ENCODE peak calls at places on chromosomes 3 and 15, in nine cellular contexts. One of them, this sample, is unnamed.
A peak's percentile ranks its signal among the peaks of the same experiment; 100 is the strongest.

GRCh38 chr3:25661694-25662455 is 2.8 kb downstream of the TOP2B start:
- DNase-seq in GM06990: no peak
- DNase-seq in Calu3: no peak
- DNase-seq in cardiac muscle cell: peak; percentile 25
- DNase-seq in stimulated activated CD8-positive, alpha-beta memory T cell treated with anti-CD3 and anti-CD28 coated beads, Interleukin-7, amount 100 ng/mL, for 4 hours: no peak
- DNase-seq in stimulated activated CD4-positive, alpha-beta T cell treated with anti-CD3 and anti-CD28 coated beads, Interleukin-1b, Interleukin-23, amount 100 ng/mL, for 24 hours: no peak
- DNase-seq in hepatocyte: no peak
- DNase-seq in A172: no peak
- DNase-seq in MV-4-11: no peak
- DNase-seq in this sample: no peak

GRCh38 chr15:76391847-76392246 is 55.3 kb downstream of the ISL2 start:
- DNase-seq in hepatocyte: no peak
- DNase-seq in A172: no peak
- DNase-seq in Calu3: no peak
- DNase-seq in stimulated activated CD8-positive, alpha-beta memory T cell treated with anti-CD3 and anti-CD28 coated beads, Interleukin-7, amount 100 ng/mL, for 4 hours: no peak
- DNase-seq in cardiac muscle cell: no peak
- DNase-seq in stimulated activated CD4-positive, alpha-beta T cell treated with anti-CD3 and anti-CD28 coated beads, Interleukin-1b, Interleukin-23, amount 100 ng/mL, for 24 hours: no peak
- DNase-seq in GM06990: no peak
- DNase-seq in MV-4-11: no peak
- DNase-seq in this sample: no peak

GRCh38 chr15:41474436-41474835 is 19.2 kb upstream of the ITPKA start:
- DNase-seq in hepatocyte: no peak
- DNase-seq in GM06990: no peak
- DNase-seq in stimulated activated CD4-positive, alpha-beta T cell treated with anti-CD3 and anti-CD28 coated beads, Interleukin-1b, Interleukin-23, amount 100 ng/mL, for 24 hours: no peak
- DNase-seq in MV-4-11: no peak
- DNase-seq in A172: no peak
- DNase-seq in cardiac muscle cell: no peak
- DNase-seq in Calu3: no peak
- DNase-seq in stimulated activated CD8-positive, alpha-beta memory T cell treated with anti-CD3 and anti-CD28 coated beads, Interleukin-7, amount 100 ng/mL, for 4 hours: no peak
- DNase-seq in this sample: no peak

GRCh38 chr3:105746226-105746996 is 122.4 kb downstream of the CBLB start:
- DNase-seq in A172: no peak
- DNase-seq in stimulated activated CD8-positive, alpha-beta memory T cell treated with anti-CD3 and anti-CD28 coated beads, Interleukin-7, amount 100 ng/mL, for 4 hours: no peak
- DNase-seq in cardiac muscle cell: no peak
- DNase-seq in stimulated activated CD4-positive, alpha-beta T cell treated with anti-CD3 and anti-CD28 coated beads, Interleukin-1b, Interleukin-23, amount 100 ng/mL, for 24 hours: no peak
- DNase-seq in GM06990: no peak
- DNase-seq in hepatocyte: peak; percentile 10
- DNase-seq in MV-4-11: peak; percentile 9
- DNase-seq in Calu3: peak; percentile 7
- DNase-seq in this sample: no peak

GRCh38 chr3:115401298-115401697 is 222.0 kb upstream of the GAP43 start:
- DNase-seq in stimulated activated CD4-positive, alpha-beta T cell treated with anti-CD3 and anti-CD28 coated beads, Interleukin-1b, Interleukin-23, amount 100 ng/mL, for 24 hours: no peak
- DNase-seq in stimulated activated CD8-positive, alpha-beta memory T cell treated with anti-CD3 and anti-CD28 coated beads, Interleukin-7, amount 100 ng/mL, for 4 hours: no peak
- DNase-seq in MV-4-11: no peak
- DNase-seq in hepatocyte: peak; percentile 23
- DNase-seq in A172: peak; percentile 16
- DNase-seq in Calu3: no peak
- DNase-seq in GM06990: no peak
- DNase-seq in cardiac muscle cell: no peak
- DNase-seq in this sample: no peak

GRCh38 chr3:183692436-183692835 is 5.2 kb upstream of the YEATS2 start:
- DNase-seq in stimulated activated CD8-positive, alpha-beta memory T cell treated with anti-CD3 and anti-CD28 coated beads, Interleukin-7, amount 100 ng/mL, for 4 hours: no peak
- DNase-seq in cardiac muscle cell: no peak
- DNase-seq in GM06990: no peak
- DNase-seq in Calu3: no peak
- DNase-seq in A172: no peak
- DNase-seq in stimulated activated CD4-positive, alpha-beta T cell treated with anti-CD3 and anti-CD28 coated beads, Interleukin-1b, Interleukin-23, amount 100 ng/mL, for 24 hours: no peak
- DNase-seq in hepatocyte: peak; percentile 6
- DNase-seq in MV-4-11: no peak
- DNase-seq in this sample: no peak

GRCh38 chr15:29071193-29071906 is 185.6 kb downstream of the APBA2 start:
- DNase-seq in Calu3: no peak
- DNase-seq in GM06990: no peak
- DNase-seq in MV-4-11: no peak
- DNase-seq in A172: no peak
- DNase-seq in hepatocyte: no peak
- DNase-seq in stimulated activated CD4-positive, alpha-beta T cell treated with anti-CD3 and anti-CD28 coated beads, Interleukin-1b, Interleukin-23, amount 100 ng/mL, for 24 hours: no peak
- DNase-seq in stimulated activated CD8-positive, alpha-beta memory T cell treated with anti-CD3 and anti-CD28 coated beads, Interleukin-7, amount 100 ng/mL, for 4 hours: no peak
- DNase-seq in cardiac muscle cell: no peak
- DNase-seq in this sample: no peak

GRCh38 chr3:176905331-176905730 is 292.0 kb downstream of the TBL1XR1 start:
- DNase-seq in GM06990: no peak
- DNase-seq in Calu3: no peak
- DNase-seq in stimulated activated CD8-positive, alpha-beta memory T cell treated with anti-CD3 and anti-CD28 coated beads, Interleukin-7, amount 100 ng/mL, for 4 hours: no peak
- DNase-seq in cardiac muscle cell: no peak
- DNase-seq in hepatocyte: no peak
- DNase-seq in A172: no peak
- DNase-seq in MV-4-11: no peak
- DNase-seq in stimulated activated CD4-positive, alpha-beta T cell treated with anti-CD3 and anti-CD28 coated beads, Interleukin-1b, Interleukin-23, amount 100 ng/mL, for 24 hours: no peak
- DNase-seq in this sample: no peak

GRCh38 chr3:14780927-14781507 is 37.7 kb upstream of the FGD5 start:
- DNase-seq in stimulated activated CD8-positive, alpha-beta memory T cell treated with anti-CD3 and anti-CD28 coated beads, Interleukin-7, amount 100 ng/mL, for 4 hours: no peak
- DNase-seq in Calu3: peak; percentile 77
- DNase-seq in A172: peak; percentile 54
- DNase-seq in hepatocyte: peak; percentile 82
- DNase-seq in MV-4-11: peak; percentile 40
- DNase-seq in GM06990: peak; percentile 36
- DNase-seq in cardiac muscle cell: peak; percentile 82
- DNase-seq in stimulated activated CD4-positive, alpha-beta T cell treated with anti-CD3 and anti-CD28 coated beads, Interleukin-1b, Interleukin-23, amount 100 ng/mL, for 24 hours: peak; percentile 7
- DNase-seq in this sample: no peak

GRCh38 chr15:69853572-69853971 is 244.1 kb downstream of the TLE3 start:
- DNase-seq in MV-4-11: no peak
- DNase-seq in A172: peak; percentile 78
- DNase-seq in GM06990: no peak
- DNase-seq in stimulated activated CD8-positive, alpha-beta memory T cell treated with anti-CD3 and anti-CD28 coated beads, Interleukin-7, amount 100 ng/mL, for 4 hours: no peak
- DNase-seq in hepatocyte: peak; percentile 81
- DNase-seq in cardiac muscle cell: peak; percentile 24
- DNase-seq in stimulated activated CD4-positive, alpha-beta T cell treated with anti-CD3 and anti-CD28 coated beads, Interleukin-1b, Interleukin-23, amount 100 ng/mL, for 24 hours: no peak
- DNase-seq in Calu3: peak; percentile 63
- DNase-seq in this sample: no peak

GRCh38 chr15:85289677-85290365 is 90.6 kb upstream of the AKAP13 start:
- DNase-seq in stimulated activated CD8-positive, alpha-beta memory T cell treated with anti-CD3 and anti-CD28 coated beads, Interleukin-7, amount 100 ng/mL, for 4 hours: no peak
- DNase-seq in Calu3: peak; percentile 59
- DNase-seq in stimulated activated CD4-positive, alpha-beta T cell treated with anti-CD3 and anti-CD28 coated beads, Interleukin-1b, Interleukin-23, amount 100 ng/mL, for 24 hours: no peak
- DNase-seq in cardiac muscle cell: peak; percentile 59
- DNase-seq in GM06990: no peak
- DNase-seq in A172: peak; percentile 68
- DNase-seq in hepatocyte: peak; percentile 24
- DNase-seq in MV-4-11: no peak
- DNase-seq in this sample: no peak

GRCh38 chr3:65190111-65190510 is 502.3 kb upstream of the ADAMTS9 start:
- DNase-seq in MV-4-11: no peak
- DNase-seq in Calu3: no peak
- DNase-seq in cardiac muscle cell: no peak
- DNase-seq in stimulated activated CD4-positive, alpha-beta T cell treated with anti-CD3 and anti-CD28 coated beads, Interleukin-1b, Interleukin-23, amount 100 ng/mL, for 24 hours: no peak
- DNase-seq in stimulated activated CD8-positive, alpha-beta memory T cell treated with anti-CD3 and anti-CD28 coated beads, Interleukin-7, amount 100 ng/mL, for 4 hours: no peak
- DNase-seq in hepatocyte: no peak
- DNase-seq in GM06990: no peak
- DNase-seq in A172: no peak
- DNase-seq in this sample: no peak

GRCh38 chr3:67863869-67864268 is 209.5 kb upstream of the SUCLG2 start:
- DNase-seq in cardiac muscle cell: peak; percentile 14
- DNase-seq in GM06990: no peak
- DNase-seq in A172: peak; percentile 34
- DNase-seq in hepatocyte: peak; percentile 30
- DNase-seq in MV-4-11: no peak
- DNase-seq in stimulated activated CD4-positive, alpha-beta T cell treated with anti-CD3 and anti-CD28 coated beads, Interleukin-1b, Interleukin-23, amount 100 ng/mL, for 24 hours: no peak
- DNase-seq in stimulated activated CD8-positive, alpha-beta memory T cell treated with anti-CD3 and anti-CD28 coated beads, Interleukin-7, amount 100 ng/mL, for 4 hours: no peak
- DNase-seq in Calu3: no peak
- DNase-seq in this sample: no peak

GRCh38 chr15:38991126-38991525 is 426.5 kb upstream of the RASGRP1 start:
- DNase-seq in Calu3: no peak
- DNase-seq in cardiac muscle cell: peak; percentile 55
- DNase-seq in GM06990: no peak
- DNase-seq in stimulated activated CD4-positive, alpha-beta T cell treated with anti-CD3 and anti-CD28 coated beads, Interleukin-1b, Interleukin-23, amount 100 ng/mL, for 24 hours: no peak
- DNase-seq in stimulated activated CD8-positive, alpha-beta memory T cell treated with anti-CD3 and anti-CD28 coated beads, Interleukin-7, amount 100 ng/mL, for 4 hours: no peak
- DNase-seq in MV-4-11: no peak
- DNase-seq in A172: peak; percentile 41
- DNase-seq in hepatocyte: peak; percentile 38
- DNase-seq in this sample: no peak

GRCh38 chr3:45984331-45985312 is 11.0 kb downstream of the FYCO1 start:
- DNase-seq in stimulated activated CD8-positive, alpha-beta memory T cell treated with anti-CD3 and anti-CD28 coated beads, Interleukin-7, amount 100 ng/mL, for 4 hours: no peak
- DNase-seq in stimulated activated CD4-positive, alpha-beta T cell treated with anti-CD3 and anti-CD28 coated beads, Interleukin-1b, Interleukin-23, amount 100 ng/mL, for 24 hours: no peak
- DNase-seq in cardiac muscle cell: no peak
- DNase-seq in Calu3: no peak
- DNase-seq in GM06990: no peak
- DNase-seq in hepatocyte: peak; percentile 60
- DNase-seq in A172: no peak
- DNase-seq in MV-4-11: no peak
- DNase-seq in this sample: no peak

GRCh38 chr3:80785475-80785874 is 976.0 kb downstream of the GBE1 start:
- DNase-seq in stimulated activated CD8-positive, alpha-beta memory T cell treated with anti-CD3 and anti-CD28 coated beads, Interleukin-7, amount 100 ng/mL, for 4 hours: no peak
- DNase-seq in MV-4-11: no peak
- DNase-seq in Calu3: peak; percentile 11
- DNase-seq in GM06990: no peak
- DNase-seq in cardiac muscle cell: no peak
- DNase-seq in stimulated activated CD4-positive, alpha-beta T cell treated with anti-CD3 and anti-CD28 coated beads, Interleukin-1b, Interleukin-23, amount 100 ng/mL, for 24 hours: no peak
- DNase-seq in A172: no peak
- DNase-seq in hepatocyte: peak; percentile 23
- DNase-seq in this sample: no peak

GRCh38 chr3:23879485-23879884 is 37.3 kb downstream of the NKIRAS1 start:
- DNase-seq in stimulated activated CD4-positive, alpha-beta T cell treated with anti-CD3 and anti-CD28 coated beads, Interleukin-1b, Interleukin-23, amount 100 ng/mL, for 24 hours: no peak
- DNase-seq in Calu3: no peak
- DNase-seq in stimulated activated CD8-positive, alpha-beta memory T cell treated with anti-CD3 and anti-CD28 coated beads, Interleukin-7, amount 100 ng/mL, for 4 hours: no peak
- DNase-seq in A172: no peak
- DNase-seq in MV-4-11: no peak
- DNase-seq in hepatocyte: no peak
- DNase-seq in cardiac muscle cell: no peak
- DNase-seq in GM06990: no peak
- DNase-seq in this sample: no peak

GRCh38 chr3:102229062-102229655 is 205.7 kb upstream of the ZPLD1 start:
- DNase-seq in MV-4-11: peak; percentile 75
- DNase-seq in cardiac muscle cell: peak; percentile 74
- DNase-seq in GM06990: peak; percentile 24
- DNase-seq in Calu3: peak; percentile 77
- DNase-seq in stimulated activated CD4-positive, alpha-beta T cell treated with anti-CD3 and anti-CD28 coated beads, Interleukin-1b, Interleukin-23, amount 100 ng/mL, for 24 hours: peak; percentile 59
- DNase-seq in A172: peak; percentile 75
- DNase-seq in hepatocyte: peak; percentile 83
- DNase-seq in stimulated activated CD8-positive, alpha-beta memory T cell treated with anti-CD3 and anti-CD28 coated beads, Interleukin-7, amount 100 ng/mL, for 4 hours: peak; percentile 43
- DNase-seq in this sample: peak; percentile 55

GRCh38 chr15:80182611-80183210 is 29.9 kb downstream of the FAH start:
- DNase-seq in MV-4-11: no peak
- DNase-seq in Calu3: no peak
- DNase-seq in GM06990: no peak
- DNase-seq in A172: no peak
- DNase-seq in cardiac muscle cell: peak; percentile 29
- DNase-seq in hepatocyte: no peak
- DNase-seq in stimulated activated CD8-positive, alpha-beta memory T cell treated with anti-CD3 and anti-CD28 coated beads, Interleukin-7, amount 100 ng/mL, for 4 hours: no peak
- DNase-seq in stimulated activated CD4-positive, alpha-beta T cell treated with anti-CD3 and anti-CD28 coated beads, Interleukin-1b, Interleukin-23, amount 100 ng/mL, for 24 hours: no peak
- DNase-seq in this sample: no peak

GRCh38 chr3:158702815-158703481 is 29.3 kb downstream of the RARRES1 start:
- DNase-seq in stimulated activated CD4-positive, alpha-beta T cell treated with anti-CD3 and anti-CD28 coated beads, Interleukin-1b, Interleukin-23, amount 100 ng/mL, for 24 hours: no peak
- DNase-seq in stimulated activated CD8-positive, alpha-beta memory T cell treated with anti-CD3 and anti-CD28 coated beads, Interleukin-7, amount 100 ng/mL, for 4 hours: no peak
- DNase-seq in A172: peak; percentile 50
- DNase-seq in hepatocyte: no peak
- DNase-seq in cardiac muscle cell: no peak
- DNase-seq in GM06990: no peak
- DNase-seq in MV-4-11: no peak
- DNase-seq in Calu3: no peak
- DNase-seq in this sample: no peak

GRCh38 chr3:65729553-65729952 is 309.2 kb downstream of the MAGI1 start:
- DNase-seq in A172: no peak
- DNase-seq in hepatocyte: no peak
- DNase-seq in stimulated activated CD4-positive, alpha-beta T cell treated with anti-CD3 and anti-CD28 coated beads, Interleukin-1b, Interleukin-23, amount 100 ng/mL, for 24 hours: no peak
- DNase-seq in stimulated activated CD8-positive, alpha-beta memory T cell treated with anti-CD3 and anti-CD28 coated beads, Interleukin-7, amount 100 ng/mL, for 4 hours: no peak
- DNase-seq in GM06990: no peak
- DNase-seq in MV-4-11: no peak
- DNase-seq in Calu3: no peak
- DNase-seq in cardiac muscle cell: no peak
- DNase-seq in this sample: no peak

GRCh38 chr3:11455977-11456376 is 183.8 kb downstream of the ATG7 start:
- DNase-seq in Calu3: no peak
- DNase-seq in stimulated activated CD8-positive, alpha-beta memory T cell treated with anti-CD3 and anti-CD28 coated beads, Interleukin-7, amount 100 ng/mL, for 4 hours: no peak
- DNase-seq in A172: no peak
- DNase-seq in MV-4-11: peak; percentile 92
- DNase-seq in stimulated activated CD4-positive, alpha-beta T cell treated with anti-CD3 and anti-CD28 coated beads, Interleukin-1b, Interleukin-23, amount 100 ng/mL, for 24 hours: no peak
- DNase-seq in GM06990: no peak
- DNase-seq in cardiac muscle cell: no peak
- DNase-seq in hepatocyte: peak; percentile 16
- DNase-seq in this sample: no peak

GRCh38 chr3:39812537-39812936 is 3.1 kb downstream of the MYRIP start:
- DNase-seq in MV-4-11: no peak
- DNase-seq in cardiac muscle cell: no peak
- DNase-seq in Calu3: peak; percentile 30
- DNase-seq in stimulated activated CD4-positive, alpha-beta T cell treated with anti-CD3 and anti-CD28 coated beads, Interleukin-1b, Interleukin-23, amount 100 ng/mL, for 24 hours: no peak
- DNase-seq in hepatocyte: peak; percentile 18
- DNase-seq in A172: no peak
- DNase-seq in stimulated activated CD8-positive, alpha-beta memory T cell treated with anti-CD3 and anti-CD28 coated beads, Interleukin-7, amount 100 ng/mL, for 4 hours: no peak
- DNase-seq in GM06990: no peak
- DNase-seq in this sample: no peak

GRCh38 chr15:68433551-68433950 is 1.6 kb upstream of the ITGA11 start:
- DNase-seq in cardiac muscle cell: no peak
- DNase-seq in hepatocyte: no peak
- DNase-seq in stimulated activated CD8-positive, alpha-beta memory T cell treated with anti-CD3 and anti-CD28 coated beads, Interleukin-7, amount 100 ng/mL, for 4 hours: no peak
- DNase-seq in GM06990: no peak
- DNase-seq in A172: no peak
- DNase-seq in Calu3: no peak
- DNase-seq in MV-4-11: no peak
- DNase-seq in stimulated activated CD4-positive, alpha-beta T cell treated with anti-CD3 and anti-CD28 coated beads, Interleukin-1b, Interleukin-23, amount 100 ng/mL, for 24 hours: no peak
- DNase-seq in this sample: no peak

GRCh38 chr3:139357899-139358298 is 14.1 kb downstream of the MRPS22 start:
- DNase-seq in Calu3: no peak
- DNase-seq in stimulated activated CD4-positive, alpha-beta T cell treated with anti-CD3 and anti-CD28 coated beads, Interleukin-1b, Interleukin-23, amount 100 ng/mL, for 24 hours: no peak
- DNase-seq in GM06990: peak; percentile 48
- DNase-seq in hepatocyte: no peak
- DNase-seq in cardiac muscle cell: no peak
- DNase-seq in MV-4-11: no peak
- DNase-seq in A172: no peak
- DNase-seq in stimulated activated CD8-positive, alpha-beta memory T cell treated with anti-CD3 and anti-CD28 coated beads, Interleukin-7, amount 100 ng/mL, for 4 hours: no peak
- DNase-seq in this sample: no peak

GRCh38 chr3:173066044-173066679 is 74.9 kb downstream of the SPATA16 start:
- DNase-seq in A172: peak; percentile 48
- DNase-seq in stimulated activated CD4-positive, alpha-beta T cell treated with anti-CD3 and anti-CD28 coated beads, Interleukin-1b, Interleukin-23, amount 100 ng/mL, for 24 hours: no peak
- DNase-seq in hepatocyte: peak; percentile 28
- DNase-seq in MV-4-11: peak; percentile 19
- DNase-seq in stimulated activated CD8-positive, alpha-beta memory T cell treated with anti-CD3 and anti-CD28 coated beads, Interleukin-7, amount 100 ng/mL, for 4 hours: no peak
- DNase-seq in GM06990: no peak
- DNase-seq in Calu3: no peak
- DNase-seq in cardiac muscle cell: no peak
- DNase-seq in this sample: no peak

GRCh38 chr3:94596887-94597537 is 534.2 kb downstream of the NSUN3 start:
- DNase-seq in MV-4-11: no peak
- DNase-seq in stimulated activated CD8-positive, alpha-beta memory T cell treated with anti-CD3 and anti-CD28 coated beads, Interleukin-7, amount 100 ng/mL, for 4 hours: no peak
- DNase-seq in Calu3: no peak
- DNase-seq in A172: no peak
- DNase-seq in cardiac muscle cell: no peak
- DNase-seq in hepatocyte: no peak
- DNase-seq in GM06990: no peak
- DNase-seq in stimulated activated CD4-positive, alpha-beta T cell treated with anti-CD3 and anti-CD28 coated beads, Interleukin-1b, Interleukin-23, amount 100 ng/mL, for 24 hours: no peak
- DNase-seq in this sample: no peak

GRCh38 chr15:81752149-81752942 is 293.5 kb downstream of the MEX3B start:
- DNase-seq in stimulated activated CD4-positive, alpha-beta T cell treated with anti-CD3 and anti-CD28 coated beads, Interleukin-1b, Interleukin-23, amount 100 ng/mL, for 24 hours: no peak
- DNase-seq in A172: no peak
- DNase-seq in MV-4-11: no peak
- DNase-seq in hepatocyte: peak; percentile 74
- DNase-seq in stimulated activated CD8-positive, alpha-beta memory T cell treated with anti-CD3 and anti-CD28 coated beads, Interleukin-7, amount 100 ng/mL, for 4 hours: no peak
- DNase-seq in cardiac muscle cell: peak; percentile 15
- DNase-seq in Calu3: no peak
- DNase-seq in GM06990: no peak
- DNase-seq in this sample: no peak

GRCh38 chr3:44996556-44996969 is 20.5 kb downstream of the EXOSC7 start:
- DNase-seq in stimulated activated CD8-positive, alpha-beta memory T cell treated with anti-CD3 and anti-CD28 coated beads, Interleukin-7, amount 100 ng/mL, for 4 hours: no peak
- DNase-seq in Calu3: no peak
- DNase-seq in hepatocyte: peak; percentile 67
- DNase-seq in stimulated activated CD4-positive, alpha-beta T cell treated with anti-CD3 and anti-CD28 coated beads, Interleukin-1b, Interleukin-23, amount 100 ng/mL, for 24 hours: no peak
- DNase-seq in A172: no peak
- DNase-seq in MV-4-11: no peak
- DNase-seq in cardiac muscle cell: no peak
- DNase-seq in GM06990: no peak
- DNase-seq in this sample: no peak

GRCh38 chr3:120182613-120183524 is 88.6 kb upstream of the GSK3B start:
- DNase-seq in stimulated activated CD8-positive, alpha-beta memory T cell treated with anti-CD3 and anti-CD28 coated beads, Interleukin-7, amount 100 ng/mL, for 4 hours: no peak
- DNase-seq in MV-4-11: no peak
- DNase-seq in GM06990: no peak
- DNase-seq in cardiac muscle cell: no peak
- DNase-seq in stimulated activated CD4-positive, alpha-beta T cell treated with anti-CD3 and anti-CD28 coated beads, Interleukin-1b, Interleukin-23, amount 100 ng/mL, for 24 hours: no peak
- DNase-seq in A172: peak; percentile 57
- DNase-seq in hepatocyte: no peak
- DNase-seq in Calu3: peak; percentile 40
- DNase-seq in this sample: no peak

GRCh38 chr3:192636517-192637444 is 90.6 kb downstream of the FGF12 start:
- DNase-seq in cardiac muscle cell: no peak
- DNase-seq in A172: no peak
- DNase-seq in hepatocyte: no peak
- DNase-seq in GM06990: no peak
- DNase-seq in MV-4-11: no peak
- DNase-seq in stimulated activated CD4-positive, alpha-beta T cell treated with anti-CD3 and anti-CD28 coated beads, Interleukin-1b, Interleukin-23, amount 100 ng/mL, for 24 hours: no peak
- DNase-seq in Calu3: no peak
- DNase-seq in stimulated activated CD8-positive, alpha-beta memory T cell treated with anti-CD3 and anti-CD28 coated beads, Interleukin-7, amount 100 ng/mL, for 4 hours: no peak
- DNase-seq in this sample: no peak

This sample was measured in naive thymus-derived CD8-positive, alpha-beta T cell.